ENCODE peak calls at places on chromosomes 6 and 20, in five cellular contexts. V is tibial artery; M is endodermal cell; Z is activated CD4-positive, alpha-beta T cell treated with anti-CD3 and anti-CD28 coated beads for 48 hours; O is astrocyte of the cerebellum. U is an unnamed sample.

GRCh38 chr6:85395746-85396145 is 54.1 kb upstream of the NT5E start:
- DNase-seq in O (no peak), V (no peak), M (no peak), Z (no peak), U (no peak)

GRCh38 chr6:7909323-7910276 is 988 bp downstream of the TXNDC5 start:
- DNase-seq in Z (peak), O (no peak), V (no peak), M (peak), U (no peak)

GRCh38 chr6:26025047-26025893 is 62.0 kb upstream of the HFE start:
- DNase-seq in O (no peak), V (peak), M (peak), Z (no peak), U (no peak)

GRCh38 chr6:16337280-16337975 is 99.0 kb downstream of the GMPR start:
- DNase-seq in M (peak), V (peak), Z (no peak), O (peak), U (no peak)

GRCh38 chr6:157298325-157298724 is 25.0 kb downstream of the TMEM242 start:
- DNase-seq in V (no peak), M (no peak), O (no peak), Z (no peak), U (no peak)

GRCh38 chr6:49336514-49337131 is 126.4 kb downstream of the MMUT start:
- DNase-seq in Z (no peak), M (no peak), O (no peak), V (no peak), U (no peak)

GRCh38 chr6:25717856-25718740 is 36.4 kb upstream of the SLC17A4 start:
- DNase-seq in O (peak), V (no peak), Z (no peak), M (no peak), U (no peak)

GRCh38 chr20:63612276-63612931 is 14.5 kb downstream of the GMEB2 start:
- DNase-seq in Z (no peak), O (no peak), M (no peak), V (no peak), U (no peak)

GRCh38 chr20:45470262-45470931 is 844 bp downstream of the WFDC2 start:
- DNase-seq in Z (peak), M (peak), O (no peak), V (no peak), U (no peak)

GRCh38 chr6:106448000-106448426 is 87.5 kb downstream of the CRYBG1 start:
- DNase-seq in Z (peak), M (no peak), O (no peak), V (no peak), U (no peak)

GRCh38 chr6:150979826-150980225 is 114.3 kb downstream of the MTHFD1L start:
- DNase-seq in Z (no peak), O (no peak), M (no peak), V (no peak), U (no peak)

GRCh38 chr6:169019727-169020491 is 233.7 kb downstream of the THBS2 start:
- DNase-seq in M (peak), V (no peak), Z (no peak), O (no peak), U (no peak)

GRCh38 chr6:169738204-169738971 is 13.0 kb downstream of the DYNLT2 start:
- DNase-seq in Z (peak), O (no peak), V (no peak), M (no peak), U (no peak)

GRCh38 chr6:4727236-4727635 is 49.0 kb upstream of the CDYL start:
- DNase-seq in V (no peak), O (no peak), Z (no peak), M (no peak), U (no peak)

GRCh38 chr6:1390805-1391511 is 1.6 kb downstream of the FOXF2 start:
- DNase-seq in O (no peak), V (no peak), M (peak), Z (no peak), U (no peak)

GRCh38 chr6:34792605-34793500 is 970 bp downstream of the BLTP3A start:
- DNase-seq in V (peak), M (peak), Z (peak), O (no peak), U (no peak)

U was measured in brain pericyte.